ENCODE peak calls at places on chromosomes 13 and 19, in nine cellular contexts. One of them, this sample, is unnamed.

GRCh38 chr19:34364830-34365462 is at the start of gene GPI:
- DNase-seq in IMR-90: peak
- DNase-seq in body of pancreas: peak
- DNase-seq in AG04450: no peak
- DNase-seq in suprapubic skin: no peak
- DNase-seq in mesothelial cell of epicardium: peak
- DNase-seq in AG10803: peak
- DNase-seq in cardiac fibroblast: peak
- DNase-seq in lower lobe of right lung: peak
- DNase-seq in this sample: no peak

GRCh38 chr13:83229574-83230300 is 652.5 kb downstream of the SLITRK1 start:
- DNase-seq in IMR-90: peak
- DNase-seq in body of pancreas: no peak
- DNase-seq in AG04450: no peak
- DNase-seq in suprapubic skin: no peak
- DNase-seq in mesothelial cell of epicardium: no peak
- DNase-seq in AG10803: peak
- DNase-seq in cardiac fibroblast: peak
- DNase-seq in lower lobe of right lung: no peak
- DNase-seq in this sample: no peak

GRCh38 chr13:98731925-98732324 is 20.5 kb downstream of the SLC15A1 start:
- DNase-seq in IMR-90: no peak
- DNase-seq in body of pancreas: no peak
- DNase-seq in AG04450: no peak
- DNase-seq in suprapubic skin: no peak
- DNase-seq in mesothelial cell of epicardium: no peak
- DNase-seq in AG10803: no peak
- DNase-seq in cardiac fibroblast: no peak
- DNase-seq in lower lobe of right lung: no peak
- DNase-seq in this sample: no peak

GRCh38 chr19:46192990-46193650 is 36.4 kb upstream of the IGFL1 start:
- DNase-seq in IMR-90: peak
- DNase-seq in body of pancreas: peak
- DNase-seq in AG04450: no peak
- DNase-seq in suprapubic skin: peak
- DNase-seq in mesothelial cell of epicardium: no peak
- DNase-seq in AG10803: peak
- DNase-seq in cardiac fibroblast: peak
- DNase-seq in lower lobe of right lung: no peak
- DNase-seq in this sample: no peak

GRCh38 chr19:45607071-45608029 is 5.3 kb upstream of the GPR4 start:
- DNase-seq in IMR-90: peak
- DNase-seq in body of pancreas: peak
- DNase-seq in AG04450: peak
- DNase-seq in suprapubic skin: peak
- DNase-seq in mesothelial cell of epicardium: peak
- DNase-seq in AG10803: peak
- DNase-seq in cardiac fibroblast: peak
- DNase-seq in lower lobe of right lung: peak
- DNase-seq in this sample: peak

GRCh38 chr19:7013678-7014077 is 7.6 kb downstream of the MBD3L2B start:
- DNase-seq in IMR-90: no peak
- DNase-seq in body of pancreas: no peak
- DNase-seq in AG04450: no peak
- DNase-seq in suprapubic skin: no peak
- DNase-seq in mesothelial cell of epicardium: no peak
- DNase-seq in AG10803: peak
- DNase-seq in cardiac fibroblast: peak
- DNase-seq in lower lobe of right lung: no peak
- DNase-seq in this sample: no peak

GRCh38 chr13:59103004-59103768 is 1060.5 kb downstream of the DIAPH3 start:
- DNase-seq in IMR-90: peak
- DNase-seq in body of pancreas: no peak
- DNase-seq in AG04450: peak
- DNase-seq in suprapubic skin: no peak
- DNase-seq in mesothelial cell of epicardium: no peak
- DNase-seq in AG10803: peak
- DNase-seq in cardiac fibroblast: peak
- DNase-seq in lower lobe of right lung: no peak
- DNase-seq in this sample: no peak

GRCh38 chr19:10730932-10731331 is 13.1 kb downstream of the DNM2 start:
- DNase-seq in IMR-90: no peak
- DNase-seq in body of pancreas: no peak
- DNase-seq in AG04450: no peak
- DNase-seq in suprapubic skin: no peak
- DNase-seq in mesothelial cell of epicardium: no peak
- DNase-seq in AG10803: no peak
- DNase-seq in cardiac fibroblast: no peak
- DNase-seq in lower lobe of right lung: no peak
- DNase-seq in this sample: no peak

GRCh38 chr19:49984491-49984890 is 23.5 kb upstream of the SIGLEC11 start:
- DNase-seq in IMR-90: no peak
- DNase-seq in body of pancreas: no peak
- DNase-seq in AG04450: no peak
- DNase-seq in suprapubic skin: no peak
- DNase-seq in mesothelial cell of epicardium: no peak
- DNase-seq in AG10803: no peak
- DNase-seq in cardiac fibroblast: no peak
- DNase-seq in lower lobe of right lung: no peak
- DNase-seq in this sample: no peak

DNA sequence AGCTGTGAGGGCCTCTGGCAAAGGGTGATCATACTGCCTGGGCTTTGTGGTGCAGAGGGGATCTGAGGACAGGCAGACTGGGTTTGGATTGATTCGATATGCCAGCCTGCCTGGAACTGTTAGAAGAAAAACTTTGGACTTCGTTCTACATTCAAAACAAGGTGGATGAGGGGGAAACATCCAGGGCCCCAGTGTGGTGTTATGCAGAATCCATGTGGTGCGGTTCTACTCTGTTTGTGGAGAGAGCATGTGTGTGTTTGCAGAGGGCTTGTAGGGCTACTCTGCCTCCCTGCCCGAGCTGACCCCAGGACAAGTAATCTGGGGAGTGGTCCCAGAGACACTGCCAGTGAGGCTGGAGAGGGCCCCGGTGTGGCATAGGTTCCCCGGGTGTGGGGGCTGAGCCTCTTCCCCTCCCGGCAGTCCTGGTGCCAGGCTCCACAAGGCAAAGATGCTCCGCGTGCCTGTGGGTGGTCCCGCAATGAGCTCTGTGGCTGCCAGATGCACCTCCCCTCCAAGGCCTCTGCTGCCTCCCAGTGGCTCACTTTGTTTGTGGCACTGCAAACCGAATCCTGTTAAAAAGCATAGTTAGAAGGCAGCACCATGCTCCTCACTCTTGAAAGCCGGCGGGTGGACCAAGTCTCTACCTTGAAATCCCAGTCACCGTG is 22.3 kb upstream of the TFDP1 start:
- DNase-seq in IMR-90: peak
- DNase-seq in body of pancreas: peak
- DNase-seq in AG04450: peak
- DNase-seq in suprapubic skin: no peak
- DNase-seq in mesothelial cell of epicardium: peak
- DNase-seq in AG10803: peak
- DNase-seq in cardiac fibroblast: peak
- DNase-seq in lower lobe of right lung: peak
- DNase-seq in this sample: no peak
- TF ChIP-seq CTCF in IMR-90: peak
- TF ChIP-seq CTCF in body of pancreas: peak
- TF ChIP-seq CTCF in AG04450: peak
- TF ChIP-seq CTCF in suprapubic skin: peak
- TF ChIP-seq CTCF in mesothelial cell of epicardium: peak
- TF ChIP-seq CTCF in AG10803: peak
- TF ChIP-seq CTCF in cardiac fibroblast: peak
- TF ChIP-seq CTCF in lower lobe of right lung: peak
- TF ChIP-seq CTCF in this sample: no peak

DNA sequence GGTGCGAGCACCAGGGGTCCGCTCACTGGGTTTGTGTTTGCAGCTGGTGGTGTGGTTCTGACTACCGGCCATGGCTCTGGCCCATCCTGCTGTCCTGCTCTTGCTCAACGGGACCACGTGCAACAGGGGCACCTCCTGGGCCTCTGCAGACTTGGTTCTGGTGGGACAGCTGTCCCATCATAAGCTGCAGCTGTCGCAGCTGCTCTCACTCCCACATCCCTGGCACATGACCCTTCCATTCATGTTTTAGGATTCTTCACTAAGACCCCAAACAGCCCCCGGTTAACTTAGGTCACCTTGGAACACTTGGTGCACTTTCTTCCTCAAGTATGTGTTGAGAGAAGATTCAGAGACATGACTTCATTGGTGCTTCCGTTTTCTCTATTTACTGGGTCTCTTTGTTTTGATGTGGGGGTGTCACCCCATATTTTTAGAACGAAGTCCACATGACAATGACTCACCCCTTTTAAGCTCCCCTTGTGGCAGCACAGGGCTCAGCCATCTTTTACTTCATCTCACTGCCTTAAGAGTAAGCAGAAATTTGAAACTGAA is 68.4 kb upstream of the ARHGEF7 start:
- DNase-seq in IMR-90: peak
- DNase-seq in body of pancreas: no peak
- DNase-seq in AG04450: peak
- DNase-seq in suprapubic skin: no peak
- DNase-seq in mesothelial cell of epicardium: no peak
- DNase-seq in AG10803: peak
- DNase-seq in cardiac fibroblast: peak
- DNase-seq in lower lobe of right lung: no peak
- DNase-seq in this sample: no peak
- TF ChIP-seq CTCF in IMR-90: peak
- TF ChIP-seq CTCF in body of pancreas: no peak
- TF ChIP-seq CTCF in AG04450: peak
- TF ChIP-seq CTCF in suprapubic skin: no peak
- TF ChIP-seq CTCF in mesothelial cell of epicardium: no peak
- TF ChIP-seq CTCF in AG10803: peak
- TF ChIP-seq CTCF in cardiac fibroblast: peak
- TF ChIP-seq CTCF in lower lobe of right lung: peak
- TF ChIP-seq CTCF in this sample: no peak

GRCh38 chr13:88188986-88189385 is 517.8 kb downstream of the SLITRK5 start:
- DNase-seq in IMR-90: no peak
- DNase-seq in body of pancreas: no peak
- DNase-seq in AG04450: no peak
- DNase-seq in suprapubic skin: no peak
- DNase-seq in mesothelial cell of epicardium: no peak
- DNase-seq in AG10803: no peak
- DNase-seq in cardiac fibroblast: no peak
- DNase-seq in lower lobe of right lung: no peak
- DNase-seq in this sample: no peak

GRCh38 chr13:88189724-88190123 is 518.6 kb downstream of the SLITRK5 start:
- DNase-seq in IMR-90: no peak
- DNase-seq in body of pancreas: no peak
- DNase-seq in AG04450: no peak
- DNase-seq in suprapubic skin: no peak
- DNase-seq in mesothelial cell of epicardium: no peak
- DNase-seq in AG10803: no peak
- DNase-seq in cardiac fibroblast: no peak
- DNase-seq in lower lobe of right lung: no peak
- DNase-seq in this sample: no peak
- TF ChIP-seq CTCF in IMR-90: no peak
- TF ChIP-seq CTCF in body of pancreas: no peak
- TF ChIP-seq CTCF in AG04450: no peak
- TF ChIP-seq CTCF in suprapubic skin: no peak
- TF ChIP-seq CTCF in mesothelial cell of epicardium: no peak
- TF ChIP-seq CTCF in AG10803: no peak
- TF ChIP-seq CTCF in cardiac fibroblast: no peak
- TF ChIP-seq CTCF in lower lobe of right lung: no peak
- TF ChIP-seq CTCF in this sample: no peak

DNA sequence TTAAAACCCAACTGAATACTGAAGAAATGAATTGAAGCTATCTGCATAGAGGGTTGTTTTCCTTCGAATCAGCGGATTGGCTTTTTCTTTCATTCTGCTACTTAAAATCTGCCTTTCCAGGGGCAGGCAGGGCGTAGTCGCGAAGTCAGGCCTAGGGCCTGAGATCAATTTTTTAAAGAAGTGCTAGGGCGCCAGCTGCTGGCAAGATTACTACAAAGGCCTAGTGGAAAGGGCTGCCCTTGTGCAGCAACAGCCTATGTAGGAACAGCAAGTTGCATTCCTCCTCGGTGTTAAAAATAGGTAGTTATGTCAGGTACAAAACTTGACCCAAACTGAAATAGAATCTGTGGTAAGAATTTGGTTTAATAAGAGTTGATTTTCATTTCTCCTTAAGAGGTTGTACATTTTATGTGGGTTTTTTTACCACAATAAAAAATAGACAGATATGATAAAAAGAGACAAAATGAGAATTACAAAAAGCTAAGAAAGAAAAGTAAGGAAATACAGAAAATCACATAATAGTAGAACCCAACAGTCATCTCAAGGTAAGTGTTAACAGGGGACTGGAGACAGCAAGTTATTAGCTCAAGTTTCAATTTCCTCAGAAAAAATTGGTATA is 9.5 kb upstream of the URAD start:
- DNase-seq in IMR-90: peak
- DNase-seq in body of pancreas: peak
- DNase-seq in AG04450: no peak
- DNase-seq in suprapubic skin: no peak
- DNase-seq in mesothelial cell of epicardium: no peak
- DNase-seq in AG10803: peak
- DNase-seq in cardiac fibroblast: peak
- DNase-seq in lower lobe of right lung: no peak
- DNase-seq in this sample: no peak
- TF ChIP-seq CTCF in IMR-90: peak
- TF ChIP-seq CTCF in body of pancreas: peak
- TF ChIP-seq CTCF in AG04450: peak
- TF ChIP-seq CTCF in suprapubic skin: no peak
- TF ChIP-seq CTCF in mesothelial cell of epicardium: no peak
- TF ChIP-seq CTCF in AG10803: peak
- TF ChIP-seq CTCF in cardiac fibroblast: peak
- TF ChIP-seq CTCF in lower lobe of right lung: peak
- TF ChIP-seq CTCF in this sample: no peak

This sample was measured in omental fat pad.